ENCODE peak calls at places on chromosomes 11 and 22, in ten cellular contexts. E is fibroblast of villous mesenchyme, C is mammary epithelial cell, S is brain microvascular endothelial cell, M is pancreas, X is progenitor cell of endocrine pancreas, U is lung, B is neural crest cell, O is psoas muscle, I is GM13976. W is an unnamed sample.

GRCh38 chr11:44630511-44631210 is 65.2 kb downstream of the CD82 start:
- DNase-seq in E (no peak), C (no peak), S (no peak), M (peak; percentile 5), X (peak; percentile 5), U (peak; percentile 22), B (no peak), O (no peak), I (peak; percentile 7), W (no peak)

GRCh38 chr22:33379836-33380235 is 321.7 kb upstream of the SYN3 start:
- DNase-seq in E (no peak), C (no peak), S (no peak), M (no peak), X (no peak), U (no peak), B (no peak), O (no peak), I (no peak), W (no peak)

GRCh38 chr22:47605886-47606285 is 843.4 kb downstream of the TBC1D22A start:
- DNase-seq in E (no peak), C (no peak), S (no peak), M (no peak), X (no peak), U (no peak), B (no peak), O (no peak), I (no peak), W (no peak)

GRCh38 chr11:73322111-73322985 is 14.3 kb downstream of the ARHGEF17 start:
- DNase-seq in E (peak; percentile 56), C (no peak), S (peak; percentile 42), M (no peak), X (no peak), U (no peak), B (no peak), O (peak; percentile 19), I (peak; percentile 55), W (no peak)

GRCh38 chr11:109984634-109985289 is 108.4 kb upstream of the ZC3H12C start:
- DNase-seq in E (peak; percentile 9), C (peak; percentile 70), S (no peak), M (no peak), X (no peak), U (no peak), B (no peak), O (no peak), I (peak; percentile 32), W (no peak)

GRCh38 chr11:121931748-121932352 is 184.2 kb downstream of the BLID start:
- DNase-seq in E (peak; percentile 11), C (no peak), S (no peak), M (no peak), X (no peak), U (no peak), B (no peak), O (no peak), I (no peak), W (no peak)

GRCh38 chr11:114088216-114088615 is 28.7 kb downstream of the ZBTB16 start:
- DNase-seq in E (no peak), C (no peak), S (no peak), M (no peak), X (no peak), U (no peak), B (no peak), O (peak; percentile 55), I (no peak), W (no peak)

GRCh38 chr11:113932788-113933187 is 28.2 kb downstream of the HTR3B start:
- DNase-seq in E (no peak), C (no peak), S (no peak), M (no peak), X (no peak), U (no peak), B (no peak), O (no peak), I (no peak), W (no peak)

GRCh38 chr11:35111171-35112055 is 27.6 kb upstream of the CD44 start:
- DNase-seq in E (peak; percentile 81), C (peak; percentile 99), S (peak; percentile 68), M (peak; percentile 26), X (no peak), U (no peak), B (no peak), O (no peak), I (no peak), W (no peak)

GRCh38 chr11:34773211-34773610 is 143.0 kb downstream of the APIP start:
- DNase-seq in E (no peak), C (no peak), S (no peak), M (no peak), X (no peak), U (no peak), B (no peak), O (no peak), I (no peak), W (no peak)

GRCh38 chr22:44862981-44863860 is 110.8 kb downstream of the ARHGAP8 start:
- DNase-seq in E (no peak), C (no peak), S (no peak), M (no peak), X (no peak), U (no peak), B (no peak), O (no peak), I (no peak), W (peak; percentile 4)

GRCh38 chr11:65278351-65278750 is 16.6 kb downstream of the POLA2 start:
- DNase-seq in E (no peak), C (no peak), S (no peak), M (no peak), X (no peak), U (no peak), B (no peak), O (no peak), I (no peak), W (no peak)

GRCh38 chr11:65275906-65276305 is 14.1 kb downstream of the POLA2 start:
- DNase-seq in E (no peak), C (no peak), S (no peak), M (no peak), X (no peak), U (no peak), B (no peak), O (no peak), I (no peak), W (no peak)

GRCh38 chr11:65277878-65278277 is 16.1 kb downstream of the POLA2 start:
- DNase-seq in E (peak; percentile 74), C (no peak), S (no peak), M (no peak), X (no peak), U (no peak), B (no peak), O (no peak), I (no peak), W (no peak)

GRCh38 chr11:65279713-65280459 is 18.1 kb downstream of the POLA2 start:
- DNase-seq in E (peak; percentile 93), C (peak; percentile 98), S (peak; percentile 99), M (peak; percentile 34), X (no peak), U (no peak), B (no peak), O (peak; percentile 58), I (peak; percentile 66), W (peak; percentile 75)

GRCh38 chr11:65274734-65275682 is 13.2 kb downstream of the POLA2 start:
- DNase-seq in E (peak; percentile 99), C (peak; percentile 74), S (peak; percentile 97), M (peak; percentile 81), X (peak; percentile 49), U (peak; percentile 84), B (peak; percentile 48), O (peak; percentile 79), I (peak; percentile 59), W (peak; percentile 40)
- TF ChIP-seq CTCF in E (peak; percentile 80), C (peak; percentile 77), S (peak; percentile 86), M (peak; percentile 51), X (peak; percentile 84), U (peak; percentile 88), B (peak; percentile 89), O (peak; percentile 93), I (peak; percentile 67), W (peak; percentile 64)

DNA sequence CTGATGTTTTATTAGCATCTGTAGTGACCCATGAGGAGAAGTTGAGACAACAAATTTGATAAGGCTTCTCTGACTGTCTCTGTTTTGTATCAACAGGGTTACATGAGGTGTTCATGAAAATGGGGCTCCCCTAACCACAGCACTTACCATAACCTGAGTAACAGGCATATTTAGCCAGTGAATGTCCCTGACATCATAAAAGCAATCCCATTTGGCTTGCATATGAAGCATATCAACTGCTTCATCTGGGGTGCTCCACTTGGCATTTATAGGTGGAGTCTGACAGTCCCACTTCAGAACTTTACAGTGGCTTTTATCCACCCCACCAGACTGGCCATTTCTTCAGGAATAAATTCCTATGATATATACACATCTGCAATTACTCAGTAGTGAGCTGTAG is 257.6 kb downstream of the LUZP2 start:
- DNase-seq in E (no peak), C (no peak), S (no peak), M (no peak), X (no peak), U (no peak), B (no peak), O (no peak), I (no peak), W (no peak)
- TF ChIP-seq CTCF in E (no peak), C (no peak), S (no peak), M (no peak), X (no peak), U (no peak), B (no peak), O (no peak), I (no peak), W (no peak)

GRCh38 chr11:68710445-68710844 is 26.1 kb downstream of the GAL start:
- DNase-seq in E (no peak), C (no peak), S (no peak), M (no peak), X (no peak), U (no peak), B (no peak), O (no peak), I (no peak), W (no peak)
- TF ChIP-seq CTCF in E (no peak), C (no peak), S (no peak), M (no peak), X (no peak), U (no peak), B (no peak), O (no peak), I (no peak), W (no peak)

GRCh38 chr11:32334822-32335221 is 100.5 kb downstream of the WT1 start:
- DNase-seq in E (no peak), C (no peak), S (no peak), M (no peak), X (no peak), U (no peak), B (no peak), O (no peak), I (peak; percentile 18), W (peak; percentile 51)

GRCh38 chr11:32332990-32333334 is 102.4 kb downstream of the WT1 start:
- DNase-seq in E (no peak), C (no peak), S (no peak), M (no peak), X (no peak), U (no peak), B (no peak), O (no peak), I (no peak), W (no peak)

GRCh38 chr11:32331792-32332191 is 103.5 kb downstream of the WT1 start:
- DNase-seq in E (no peak), C (no peak), S (no peak), M (no peak), X (no peak), U (no peak), B (no peak), O (no peak), I (peak; percentile 27), W (no peak)

GRCh38 chr11:32331098-32331497 is 104.2 kb downstream of the WT1 start:
- DNase-seq in E (peak; percentile 59), C (no peak), S (no peak), M (no peak), X (no peak), U (no peak), B (no peak), O (no peak), I (no peak), W (no peak)

GRCh38 chr11:32333335-32333991 is 101.9 kb downstream of the WT1 start:
- DNase-seq in E (peak; percentile 60), C (peak; percentile 21), S (peak; percentile 44), M (peak; percentile 68), X (peak; percentile 50), U (peak; percentile 74), B (peak; percentile 62), O (peak; percentile 68), I (peak; percentile 63), W (peak; percentile 51)
- TF ChIP-seq CTCF in E (peak; percentile 49), C (peak; percentile 54), S (peak; percentile 67), M (no peak), X (peak; percentile 35), U (no peak), B (peak; percentile 55), O (no peak), I (peak; percentile 29), W (peak; percentile 25)

W was measured in activated CD8-positive, alpha-beta T cell treated with anti-CD3 and anti-CD28 coated beads for 36 hours.